ENCODE peak calls at places on chromosomes 13 and 19, in nine cellular contexts. J is body of pancreas; U is fibroblast of the aortic adventitia; R is lung; G is GM23338; C is CD8-positive, alpha-beta T cell; I is AG04450; K is heart right ventricle; D is cardiac fibroblast. S is an unnamed sample.

GRCh38 chr19:32345261-32346207 is at the start of gene ZNF507:
- DNase-seq in D (peak; percentile 78), G (peak; percentile 93), R (peak; percentile 85), J (peak; percentile 79), K (peak; percentile 82), C (peak; percentile 73), U (peak; percentile 63), I (no peak), S (peak; percentile 65)

GRCh38 chr13:110014719-110015118 is 228.3 kb upstream of the IRS2 start:
- DNase-seq in C (no peak), I (no peak), D (no peak), J (peak; percentile 85), G (no peak), K (no peak), U (no peak), R (no peak), S (no peak)

GRCh38 chr19:31627824-31628223 is 278.6 kb upstream of the TSHZ3 start:
- DNase-seq in U (no peak), K (no peak), J (no peak), I (no peak), R (no peak), G (no peak), C (no peak), D (no peak), S (no peak)

GRCh38 chr13:24130134-24130792 is 30.3 kb upstream of the SPATA13 start:
- DNase-seq in C (no peak), R (no peak), I (no peak), J (no peak), D (no peak), U (no peak), K (no peak), G (no peak), S (no peak)

GRCh38 chr13:32905063-32905863 is 111.0 kb upstream of the KL start:
- DNase-seq in C (no peak), K (no peak), R (no peak), I (no peak), D (peak; percentile 33), J (no peak), G (peak; percentile 14), U (no peak), S (no peak)

GRCh38 chr19:55252760-55253159 is 6.1 kb downstream of the PPP6R1 start:
- DNase-seq in U (no peak), D (no peak), K (no peak), R (no peak), J (no peak), G (no peak), C (no peak), I (no peak), S (no peak)

GRCh38 chr13:29743229-29743786 is 107.1 kb downstream of the UBL3 start:
- DNase-seq in R (no peak), I (peak; percentile 43), G (no peak), K (peak; percentile 9), U (peak; percentile 65), D (peak; percentile 21), C (no peak), J (peak; percentile 5), S (no peak)

GRCh38 chr13:43061496-43062280 is 38.3 kb downstream of the DNAJC15 start:
- DNase-seq in U (no peak), D (no peak), C (no peak), J (no peak), G (no peak), R (no peak), I (no peak), K (no peak), S (no peak)

GRCh38 chr13:106530907-106531520 is 4.4 kb downstream of the EFNB2 start:
- DNase-seq in J (no peak), D (no peak), C (no peak), K (no peak), U (no peak), G (no peak), R (no peak), I (no peak), S (no peak)

GRCh38 chr13:113637262-113638160 is 20.5 kb downstream of the ATP4B start:
- DNase-seq in K (no peak), I (no peak), J (no peak), C (no peak), R (no peak), G (no peak), U (no peak), D (no peak), S (no peak)

GRCh38 chr19:29645911-29646310 is 19.4 kb upstream of the PLEKHF1 start:
- DNase-seq in U (peak; percentile 92), C (no peak), K (peak; percentile 61), D (peak; percentile 88), G (no peak), J (peak; percentile 49), R (no peak), I (no peak), S (peak; percentile 18)

GRCh38 chr13:22369090-22369489 is 698.2 kb downstream of the FGF9 start:
- DNase-seq in R (no peak), I (no peak), K (no peak), G (no peak), J (no peak), D (no peak), C (no peak), U (no peak), S (no peak)

GRCh38 chr13:27605610-27606200 is 14.6 kb downstream of the LNX2 start:
- DNase-seq in K (no peak), J (peak; percentile 16), C (no peak), R (no peak), G (no peak), I (no peak), U (peak; percentile 50), D (peak; percentile 46), S (peak; percentile 45)

GRCh38 chr19:58037927-58038687 is 4.3 kb downstream of the ZSCAN1 start:
- DNase-seq in J (peak; percentile 36), I (no peak), D (no peak), R (no peak), U (no peak), G (peak; percentile 86), K (no peak), C (no peak), S (no peak)

GRCh38 chr13:31767175-31767900 is 28.0 kb downstream of the RXFP2 start:
- DNase-seq in R (no peak), K (no peak), G (no peak), I (peak; percentile 48), J (no peak), U (peak; percentile 94), C (no peak), D (peak; percentile 79), S (peak; percentile 72)

GRCh38 chr19:29974701-29975100 is 32.7 kb downstream of the URI1 start:
- DNase-seq in C (no peak), G (no peak), R (no peak), J (no peak), D (no peak), U (no peak), I (no peak), K (no peak), S (no peak)

GRCh38 chr13:40123962-40124647 is 468.6 kb downstream of the COG6 start:
- DNase-seq in G (no peak), U (no peak), J (no peak), C (no peak), R (no peak), K (no peak), D (no peak), I (no peak), S (no peak)

GRCh38 chr13:53200498-53201453 is 172.2 kb downstream of the OLFM4 start:
- DNase-seq in D (no peak), J (peak; percentile 73), K (peak; percentile 13), R (no peak), G (peak; percentile 92), U (no peak), C (no peak), I (no peak), S (no peak)
- TF ChIP-seq CTCF in D (peak; percentile 22), J (peak; percentile 83), K (peak; percentile 51), R (peak; percentile 2), G (peak; percentile 56), U (no peak), C (no peak), I (peak; percentile 11), S (peak; percentile 28)

GRCh38 chr13:62357887-62358645 is 942.4 kb upstream of the PCDH20 start:
- DNase-seq in G (peak; percentile 89), K (no peak), C (no peak), U (no peak), D (peak; percentile 61), J (peak; percentile 30), I (peak; percentile 48), R (no peak), S (peak; percentile 12)
- TF ChIP-seq CTCF in G (peak; percentile 91), K (no peak), C (no peak), U (no peak), D (peak; percentile 7), J (no peak), I (peak; percentile 82), R (no peak), S (peak; percentile 82)

DNA sequence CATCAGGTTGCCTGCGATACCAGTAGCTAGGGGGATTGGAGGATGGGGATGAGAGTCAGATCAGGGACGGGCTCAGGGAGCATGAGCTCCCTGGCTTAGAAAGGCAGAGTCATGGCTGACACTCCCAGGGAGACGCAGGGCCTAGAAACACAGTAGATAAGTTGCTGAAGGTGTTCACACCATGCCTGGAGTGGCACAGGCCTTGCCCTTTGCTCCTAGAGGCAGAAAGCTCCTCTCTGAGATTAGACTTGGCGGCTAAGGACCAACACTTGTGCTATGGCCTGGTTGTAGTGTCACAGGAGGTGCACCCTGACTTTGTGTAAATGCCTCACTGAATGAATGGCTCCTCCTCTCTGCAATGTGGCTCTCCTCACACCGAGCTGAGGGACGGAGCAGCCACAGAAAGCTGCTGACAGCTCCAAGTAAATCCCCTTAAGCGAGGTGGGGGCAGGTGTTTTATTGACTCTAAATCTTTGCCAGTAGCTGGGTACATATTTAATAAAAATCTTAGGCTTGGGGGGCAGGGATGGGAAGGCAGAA is 55.1 kb downstream of the SIAH3 start:
- DNase-seq in J (no peak), K (no peak), U (no peak), D (no peak), C (no peak), G (no peak), I (no peak), R (no peak), S (no peak)
- TF ChIP-seq CTCF in J (no peak), K (no peak), U (no peak), D (no peak), C (no peak), G (no peak), I (no peak), R (no peak), S (no peak)

GRCh38 chr19:19113040-19113541 is 25.2 kb downstream of the TMEM161A start:
- DNase-seq in I (peak; percentile 46), U (peak; percentile 30), G (peak; percentile 68), C (no peak), D (peak; percentile 46), R (no peak), J (no peak), K (no peak), S (peak; percentile 56)

GRCh38 chr19:19111967-19112580 is 26.2 kb downstream of the TMEM161A start:
- DNase-seq in I (no peak), K (no peak), G (no peak), J (no peak), D (no peak), U (no peak), C (no peak), R (no peak), S (no peak)

GRCh38 chr19:19111138-19111835 is 27.0 kb downstream of the TMEM161A start:
- DNase-seq in D (no peak), I (no peak), G (peak; percentile 57), U (no peak), C (no peak), R (no peak), K (no peak), J (no peak), S (no peak)

GRCh38 chr19:19109601-19110000 is 28.7 kb downstream of the TMEM161A start:
- DNase-seq in I (peak; percentile 7), U (peak; percentile 40), D (peak; percentile 21), C (no peak), J (no peak), R (no peak), K (no peak), G (no peak), S (peak; percentile 28)

GRCh38 chr19:19110410-19111137 is 27.7 kb downstream of the TMEM161A start:
- DNase-seq in I (no peak), R (no peak), C (no peak), G (peak; percentile 87), J (no peak), K (no peak), D (peak; percentile 22), U (no peak), S (peak; percentile 9)
- TF ChIP-seq CTCF in I (peak; percentile 38), R (no peak), C (no peak), G (peak; percentile 50), J (no peak), K (peak; percentile 42), D (no peak), U (no peak), S (peak; percentile 19)